ENCODE peak calls at places on chromosome 18, in four cellular contexts. N is left lung; O is testis; Y is CD8-positive, alpha-beta T cell. F is an unnamed sample.

GRCh38 chr18:76955529-76956170 is 133.3 kb downstream of the ZNF236 start:
- DNase-seq in N (peak; percentile 90), O (no peak), Y (no peak), F (no peak)

GRCh38 chr18:72427721-72428120 is 116.4 kb downstream of the CBLN2 start:
- DNase-seq in N (no peak), O (no peak), Y (no peak), F (no peak)

GRCh38 chr18:77918738-77919137 is 669.1 kb downstream of the GALR1 start:
- DNase-seq in N (no peak), O (no peak), Y (no peak), F (no peak)

GRCh38 chr18:69469444-69469919 is 68.8 kb downstream of the DOK6 start:
- DNase-seq in N (peak; percentile 61), O (peak; percentile 52), Y (no peak), F (peak; percentile 63)

GRCh38 chr18:24497052-24497754 is 36.8 kb downstream of the HRH4 start:
- DNase-seq in N (no peak), O (no peak), Y (no peak), F (no peak)

GRCh38 chr18:5667356-5667755 is 123.6 kb upstream of the EPB41L3 start:
- DNase-seq in N (no peak), O (no peak), Y (no peak), F (no peak)

GRCh38 chr18:57466307-57466706 is 31.1 kb downstream of the ONECUT2 start:
- DNase-seq in N (no peak), O (no peak), Y (no peak), F (no peak)

GRCh38 chr18:38007931-38008330 is 442.3 kb upstream of the CELF4 start:
- DNase-seq in N (no peak), O (no peak), Y (no peak), F (no peak)

GRCh38 chr18:32286749-32287148 is 96.9 kb downstream of the MEP1B start:
- DNase-seq in N (no peak), O (no peak), Y (no peak), F (no peak)

GRCh38 chr18:10139783-10140410 is 226.1 kb downstream of the VAPA start:
- DNase-seq in N (no peak), O (no peak), Y (no peak), F (no peak)

DNA sequence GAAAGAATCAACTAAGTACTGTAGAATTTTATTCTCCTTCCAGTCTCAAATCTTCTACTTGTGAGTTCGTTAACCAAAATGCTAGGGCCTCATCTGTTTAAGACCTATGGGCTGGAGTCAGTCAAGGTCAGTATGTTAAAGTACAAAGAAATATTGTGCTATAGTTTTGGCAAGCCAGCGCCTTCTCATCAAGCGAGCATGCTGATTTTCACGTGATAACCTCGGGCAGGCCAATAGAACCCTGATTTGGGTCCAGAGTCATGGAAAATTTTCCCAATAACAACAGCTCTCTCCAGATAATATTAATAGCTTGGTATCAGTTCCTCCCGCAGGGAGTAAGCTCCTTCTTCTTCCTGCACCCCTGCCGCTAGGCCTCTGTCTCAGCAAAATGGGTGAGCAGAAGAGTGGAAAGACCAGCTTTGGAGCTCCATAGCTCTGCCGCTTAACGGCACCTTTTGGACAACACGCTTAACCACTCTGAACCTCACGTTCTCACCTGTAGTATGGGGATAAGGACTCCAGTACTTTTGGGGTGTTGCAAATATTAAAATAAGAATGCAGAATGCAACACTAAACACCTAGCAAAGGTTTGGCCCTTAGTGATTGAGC is 11.7 kb downstream of the CABLES1 start:
- DNase-seq in N (no peak), O (peak; percentile 60), Y (no peak), F (no peak)
- H3K27ac ChIP-seq in N (no peak overlapping the region), O (no peak overlapping the region), Y (no peak overlapping the region), F (no peak overlapping the region)

GRCh38 chr18:26227051-26227672 is 917 bp downstream of the TAF4B start:
- DNase-seq in N (no peak), O (no peak), Y (no peak), F (peak; percentile 37)
- H3K27ac ChIP-seq in N (no peak overlapping the region), O (peak overlapping the region; percentile 85), Y (peak overlapping the region; percentile 82), F (no peak overlapping the region)

DNA sequence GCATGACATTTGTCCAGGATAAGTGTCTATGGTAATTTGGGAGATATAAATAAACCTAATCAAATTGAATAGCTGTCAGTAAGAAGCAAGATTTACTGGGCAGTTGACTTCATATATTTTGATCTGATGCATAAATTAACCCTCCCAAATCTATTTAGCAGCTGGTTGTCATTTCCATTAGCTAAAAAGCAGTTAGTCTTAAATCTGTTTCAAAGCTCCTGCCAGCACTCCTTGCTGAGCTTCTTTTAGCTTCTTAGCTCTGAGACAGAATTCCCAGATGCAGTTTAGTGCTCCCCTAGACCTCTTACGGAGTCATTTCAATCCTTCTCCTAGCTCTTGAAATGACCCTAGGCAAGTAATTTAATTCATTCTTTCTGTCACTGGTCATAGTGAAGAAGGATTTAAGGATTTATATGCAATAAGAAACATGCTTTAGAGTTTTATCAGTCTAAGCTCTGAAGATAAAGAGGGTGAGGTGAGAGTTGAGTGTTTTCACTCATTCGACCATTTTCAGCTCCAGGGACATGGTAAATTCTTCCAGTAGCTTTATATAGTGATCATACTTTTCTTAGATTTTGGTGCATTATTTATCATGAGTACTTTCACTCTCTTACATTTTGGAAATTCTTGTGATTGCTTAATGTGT is 98.9 kb downstream of the PHLPP1 start:
- DNase-seq in N (no peak), O (no peak), Y (no peak), F (no peak)
- H3K27ac ChIP-seq in N (no peak overlapping the region), O (no peak overlapping the region), Y (no peak overlapping the region), F (no peak overlapping the region)

GRCh38 chr18:8685141-8685913 is 20.0 kb upstream of the MTCL1 start:
- DNase-seq in N (no peak), O (no peak), Y (no peak), F (no peak)
- H3K27ac ChIP-seq in N (no peak overlapping the region), O (peak overlapping the region; percentile 2), Y (no peak overlapping the region), F (no peak overlapping the region)

GRCh38 chr18:34998677-34999076 is 42.5 kb upstream of the MAPRE2 start:
- DNase-seq in N (no peak), O (no peak), Y (no peak), F (no peak)
- H3K27ac ChIP-seq in N (no peak overlapping the region), O (no peak overlapping the region), Y (no peak overlapping the region), F (no peak overlapping the region)

GRCh38 chr18:35852786-35853185 is 119.7 kb upstream of the RMP24 start:
- DNase-seq in N (no peak), O (no peak), Y (no peak), F (no peak)
- H3K27ac ChIP-seq in N (no peak overlapping the region), O (no peak overlapping the region), Y (no peak overlapping the region), F (peak overlapping the region; percentile 97)

GRCh38 chr18:55585586-55586521 is 2.1 kb downstream of the TCF4 start:
- DNase-seq in N (no peak), O (peak; percentile 45), Y (no peak), F (peak; percentile 32)
- H3K27ac ChIP-seq in N (peak overlapping the region; percentile 91), O (peak overlapping the region; percentile 95), Y (no peak overlapping the region), F (peak overlapping the region; percentile 27)

F was measured in H9.